ENCODE peak calls at places on chromosomes 1 and 21, in nine cellular contexts. H, O, B, G, T, F, M, E and D are unnamed samples.

GRCh38 chr1:85048296-85049064 is at the start of gene MCOLN3:
- DNase-seq in H (peak), O (peak), B (peak), G (peak), T (peak), F (no peak), M (peak), E (no peak), D (peak)

GRCh38 chr1:234539666-234540403 is 60.9 kb upstream of the TARBP1 start:
- DNase-seq in H (no peak), O (no peak), B (peak), G (no peak), T (no peak), F (no peak), M (no peak), E (no peak), D (no peak)

GRCh38 chr1:61391730-61392129 is 309.4 kb downstream of the NFIA start:
- DNase-seq in H (no peak), O (no peak), B (no peak), G (no peak), T (no peak), F (no peak), M (no peak), E (no peak), D (no peak)

GRCh38 chr1:163875927-163876320 is 554.2 kb downstream of the NUF2 start:
- DNase-seq in H (no peak), O (no peak), B (peak), G (no peak), T (no peak), F (no peak), M (no peak), E (peak), D (no peak)

GRCh38 chr1:15994081-15994480 is 10.0 kb upstream of the SRARP start:
- DNase-seq in H (no peak), O (no peak), B (no peak), G (no peak), T (no peak), F (no peak), M (no peak), E (no peak), D (no peak)

GRCh38 chr1:211938473-211939080 is 96.8 kb downstream of the INTS7 start:
- DNase-seq in H (no peak), O (no peak), B (no peak), G (no peak), T (no peak), F (no peak), M (no peak), E (no peak), D (no peak)

GRCh38 chr1:231803353-231803752 is 176.8 kb downstream of the DISC1 start:
- DNase-seq in H (no peak), O (no peak), B (no peak), G (no peak), T (no peak), F (no peak), M (no peak), E (peak), D (no peak)

GRCh38 chr1:104780470-104781078 is 1030.9 kb downstream of the AMY1C start:
- DNase-seq in H (no peak), O (no peak), B (no peak), G (no peak), T (no peak), F (no peak), M (no peak), E (peak), D (peak)

GRCh38 chr21:37907076-37907475 is 9.2 kb downstream of the KCNJ6 start:
- DNase-seq in H (no peak), O (no peak), B (no peak), G (no peak), T (no peak), F (no peak), M (no peak), E (no peak), D (no peak)

GRCh38 chr1:1157914-1158710 is 15.6 kb upstream of the TTLL10 start:
- DNase-seq in H (no peak), O (peak), B (peak), G (no peak), T (no peak), F (peak), M (peak), E (no peak), D (peak)

GRCh38 chr1:212853658-212854057 is 4.4 kb upstream of the FLVCR1 start:
- DNase-seq in H (peak), O (peak), B (no peak), G (no peak), T (no peak), F (no peak), M (no peak), E (no peak), D (no peak)

GRCh38 chr1:176222196-176222595 is 15.1 kb upstream of the COP1 start:
- DNase-seq in H (no peak), O (no peak), B (no peak), G (no peak), T (no peak), F (no peak), M (no peak), E (peak), D (no peak)

GRCh38 chr1:21165632-21166031 is 11.1 kb downstream of the EIF4G3 start:
- DNase-seq in H (no peak), O (no peak), B (no peak), G (no peak), T (no peak), F (no peak), M (no peak), E (peak), D (no peak)

GRCh38 chr1:50977575-50978143 is 7.6 kb downstream of the CDKN2C start:
- DNase-seq in H (no peak), O (peak), B (peak), G (no peak), T (no peak), F (peak), M (peak), E (peak), D (no peak)

GRCh38 chr1:248821641-248822040 is 4.1 kb downstream of the SH3BP5L start:
- DNase-seq in H (no peak), O (no peak), B (no peak), G (no peak), T (peak), F (no peak), M (no peak), E (no peak), D (no peak)

GRCh38 chr1:97334454-97334853 is 586.4 kb downstream of the DPYD start:
- DNase-seq in H (no peak), O (no peak), B (no peak), G (no peak), T (no peak), F (no peak), M (no peak), E (peak), D (no peak)

GRCh38 chr1:68128157-68128556 is 77.7 kb upstream of the DIRAS3 start:
- DNase-seq in H (no peak), O (no peak), B (no peak), G (no peak), T (no peak), F (no peak), M (no peak), E (peak), D (no peak)

GRCh38 chr21:26966360-26966977 is 419 bp downstream of the ADAMTS5 start:
- DNase-seq in H (no peak), O (no peak), B (peak), G (no peak), T (peak), F (no peak), M (no peak), E (peak), D (no peak)

DNA sequence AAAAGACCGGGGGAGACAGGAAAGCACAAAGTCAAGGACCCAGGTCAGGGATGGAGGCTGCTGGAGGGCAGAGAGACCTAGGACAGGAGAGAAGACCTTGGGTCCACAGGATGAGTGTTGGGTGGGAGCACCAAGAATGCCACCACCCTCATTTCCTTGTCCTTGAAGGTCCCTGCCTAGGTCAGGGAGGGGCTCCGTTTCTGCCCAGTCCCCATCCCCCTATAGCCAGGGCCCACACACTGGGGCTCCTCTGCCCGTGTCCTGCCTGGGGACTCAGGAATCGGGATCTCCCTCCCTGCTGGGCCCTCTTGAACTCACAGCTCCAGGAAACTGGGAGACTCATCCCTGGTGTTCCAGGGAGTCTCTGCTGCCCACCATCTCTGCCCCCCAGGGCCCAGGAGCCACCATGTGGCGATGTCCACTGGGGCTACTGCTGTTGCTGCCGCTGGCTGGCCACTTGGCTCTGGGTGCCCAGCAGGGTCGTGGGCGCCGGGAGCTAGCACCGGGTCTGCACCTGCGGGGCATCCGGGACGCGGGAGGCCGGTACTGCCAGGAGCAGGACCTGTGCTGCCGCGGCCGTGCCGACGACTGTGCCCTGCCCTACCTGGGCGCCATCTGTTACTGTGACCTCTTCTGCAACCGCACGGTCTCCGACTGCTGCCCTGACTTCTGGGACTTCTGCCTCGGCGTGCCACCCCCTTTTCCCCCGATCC is 584 bp downstream of the TINAGL1 start:
- DNase-seq in H (no peak), O (no peak), B (no peak), G (no peak), T (no peak), F (no peak), M (no peak), E (no peak), D (no peak)
- TF ChIP-seq POLR2A in H (no peak), O (peak), B (no peak), G (no peak), T (no peak), F (no peak), M (no peak), E (no peak), D (no peak)

GRCh38 chr1:150696995-150697927 is at the start of gene GOLPH3L:
- DNase-seq in H (peak), O (peak), B (peak), G (peak), T (peak), F (peak), M (peak), E (peak), D (peak)
- TF ChIP-seq POLR2A in H (peak), O (peak), B (peak), G (peak), T (no peak), F (no peak), M (peak), E (peak), D (peak)

DNA sequence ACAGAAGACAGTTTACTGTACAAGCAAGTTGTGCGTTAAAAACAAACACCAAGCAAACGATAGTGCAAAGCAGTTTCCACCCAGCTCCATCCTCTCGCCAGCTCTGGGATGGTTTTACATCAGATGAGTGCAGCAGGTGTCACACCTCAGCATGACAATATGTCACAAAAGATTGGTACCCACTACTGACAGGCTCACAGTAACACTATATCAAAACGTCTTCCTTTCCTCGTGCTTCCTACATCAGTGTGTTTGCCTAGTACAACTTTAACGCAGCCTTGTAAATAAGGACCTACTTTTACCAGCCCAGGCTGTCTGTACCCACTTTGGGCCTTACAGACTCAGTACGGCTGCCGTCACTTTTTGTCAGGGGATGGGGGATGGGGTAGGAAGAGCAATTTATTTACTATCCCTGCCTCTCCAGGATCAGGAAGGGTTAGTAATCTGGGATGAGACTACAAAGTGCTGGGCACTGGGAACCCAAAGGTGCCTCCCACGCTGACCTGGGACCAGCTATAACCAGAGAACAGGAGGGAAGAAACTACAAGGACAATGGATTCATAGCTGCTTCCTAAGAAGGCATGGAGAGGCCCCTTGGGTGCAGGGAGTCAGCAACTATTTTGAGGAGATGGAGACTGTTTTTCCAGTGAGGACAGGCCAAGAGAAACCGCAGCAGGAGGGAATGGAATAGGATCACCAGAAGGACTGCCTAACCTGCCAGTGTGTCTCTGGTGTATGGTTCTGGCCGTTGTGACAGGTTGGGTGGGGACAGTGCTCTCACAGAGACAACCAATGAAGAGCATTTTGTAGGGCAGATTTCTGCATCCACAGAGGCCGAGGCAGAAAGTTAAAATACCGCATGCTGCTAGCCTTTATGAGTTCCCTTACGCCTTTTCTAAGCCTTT is 30.2 kb downstream of the RUNX3 start:
- DNase-seq in H (no peak), O (peak), B (no peak), G (no peak), T (peak), F (no peak), M (no peak), E (no peak), D (no peak)
- TF ChIP-seq POLR2A in H (no peak), O (no peak), B (no peak), G (no peak), T (no peak), F (no peak), M (no peak), E (no peak), D (no peak)

GRCh38 chr1:43541141-43541540 is 10.5 kb downstream of the PTPRF start:
- DNase-seq in H (no peak), O (no peak), B (no peak), G (no peak), T (no peak), F (no peak), M (no peak), E (no peak), D (no peak)

GRCh38 chr1:43539726-43540434 is 9.2 kb downstream of the PTPRF start:
- DNase-seq in H (no peak), O (no peak), B (no peak), G (no peak), T (no peak), F (no peak), M (no peak), E (no peak), D (no peak)

GRCh38 chr1:43541721-43542401 is 11.2 kb downstream of the PTPRF start:
- DNase-seq in H (no peak), O (peak), B (peak), G (no peak), T (no peak), F (peak), M (peak), E (no peak), D (no peak)

GRCh38 chr1:43538969-43539368 is 8.3 kb downstream of the PTPRF start:
- DNase-seq in H (no peak), O (no peak), B (no peak), G (no peak), T (no peak), F (no peak), M (no peak), E (no peak), D (no peak)

GRCh38 chr1:43540653-43541071 is 10.0 kb downstream of the PTPRF start:
- DNase-seq in H (no peak), O (no peak), B (peak), G (no peak), T (no peak), F (no peak), M (no peak), E (no peak), D (no peak)
- TF ChIP-seq POLR2A in H (no peak), O (no peak), B (no peak), G (no peak), T (no peak), F (no peak), M (no peak), E (no peak), D (no peak)

GRCh38 chr21:46228345-46229051 is at the start of gene LSS:
- DNase-seq in H (peak), O (peak), B (peak), G (peak), T (peak), F (peak), M (peak), E (peak), D (peak)
- TF ChIP-seq POLR2A in H (peak), O (peak), B (peak), G (peak), T (no peak), F (no peak), M (peak), E (peak), D (peak)

DNA sequence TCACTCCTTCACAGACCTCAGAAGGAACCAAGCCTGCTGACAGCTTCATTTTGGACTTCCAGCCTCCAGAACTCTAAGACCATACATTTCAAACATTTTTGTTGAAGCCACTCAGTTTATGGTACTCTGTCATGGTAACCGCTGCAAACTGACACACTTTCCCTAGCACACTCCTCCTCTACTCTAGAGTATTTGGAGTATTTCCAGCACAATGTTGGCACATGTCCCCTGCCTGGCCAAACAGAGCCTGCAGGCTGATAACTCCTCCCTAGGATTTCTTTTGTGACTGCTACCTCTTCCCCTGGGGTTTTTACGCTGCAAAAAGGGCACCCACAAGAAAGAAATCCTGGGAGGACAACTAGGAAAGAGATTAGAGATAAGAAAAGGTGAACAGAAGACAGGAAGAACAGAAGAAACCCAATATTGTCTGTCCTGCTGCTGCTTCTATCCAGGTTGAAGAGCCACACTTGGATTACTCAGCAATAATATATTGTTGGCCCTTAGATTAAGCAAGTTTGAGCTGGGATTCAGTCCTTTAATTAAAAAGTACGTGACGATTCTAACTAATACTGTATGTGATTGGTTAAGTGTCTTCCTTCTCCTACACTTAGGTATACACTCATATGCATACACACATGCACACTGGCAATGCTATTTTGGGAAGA is 844.1 kb downstream of the LTN1 start:
- DNase-seq in H (no peak), O (no peak), B (no peak), G (no peak), T (no peak), F (peak), M (peak), E (peak), D (no peak)
- TF ChIP-seq POLR2A in H (no peak), O (no peak), B (no peak), G (no peak), T (no peak), F (no peak), M (no peak), E (no peak), D (no peak)